ENCODE peak calls at places on chromosome 6, in seven cellular contexts. G, F, Q, B, H, N and R are unnamed samples.
A peak's percentile ranks its signal among the peaks of the same experiment; 100 is the strongest.

GRCh38 chr6:11246722-11247121 is 14.3 kb upstream of the NEDD9 start:
- DNase-seq in B (no peak), N (no peak), G (no peak), H (no peak), Q (no peak), F (no peak), R (no peak)

GRCh38 chr6:118781897-118782296 is 112.1 kb upstream of the ASF1A start:
- DNase-seq in N (no peak), H (no peak), G (no peak), B (no peak), Q (no peak), F (no peak), R (no peak)

GRCh38 chr6:46862381-46862780 is 59.4 kb downstream of the ADGRF5 start:
- DNase-seq in F (no peak), H (no peak), G (no peak), Q (no peak), B (no peak), N (no peak), R (no peak)

GRCh38 chr6:134402372-134402984 is 84.6 kb upstream of the SGK1 start:
- DNase-seq in B (no peak), H (no peak), N (no peak), F (no peak), G (no peak), Q (no peak), R (no peak)

GRCh38 chr6:106512048-106512957 is 117.0 kb downstream of the RTN4IP1 start:
- DNase-seq in Q (peak; percentile 13), G (peak; percentile 61), N (no peak), B (no peak), F (no peak), H (peak; percentile 68), R (no peak)

GRCh38 chr6:23659125-23659524 is 466.9 kb upstream of the NRSN1 start:
- DNase-seq in B (no peak), N (peak; percentile 9), H (peak; percentile 16), Q (no peak), G (peak; percentile 52), F (no peak), R (peak; percentile 2)

GRCh38 chr6:101614774-101615173 is 221.3 kb downstream of the GRIK2 start:
- DNase-seq in Q (no peak), F (peak; percentile 85), B (no peak), G (no peak), N (peak; percentile 61), H (no peak), R (peak; percentile 80)

GRCh38 chr6:30804333-30804732 is 60.0 kb upstream of the IER3 start:
- DNase-seq in H (no peak), G (no peak), F (no peak), Q (no peak), N (no peak), B (no peak), R (no peak)

GRCh38 chr6:3359091-3359752 is 97.6 kb downstream of the SLC22A23 start:
- DNase-seq in B (no peak), F (no peak), H (no peak), N (no peak), Q (no peak), G (no peak), R (no peak)

GRCh38 chr6:2938632-2939083 is 32.7 kb downstream of the SERPINB6 start:
- DNase-seq in N (no peak), H (peak; percentile 90), Q (peak; percentile 11), B (no peak), F (peak; percentile 86), G (no peak), R (no peak)

GRCh38 chr6:41059569-41059968 is 6.6 kb downstream of the APOBEC2 start:
- DNase-seq in B (no peak), H (no peak), F (no peak), N (no peak), Q (no peak), G (no peak), R (no peak)

GRCh38 chr6:2492686-2493523 is 247.5 kb upstream of the GMDS start:
- DNase-seq in Q (no peak), B (no peak), N (no peak), G (no peak), F (no peak), H (no peak), R (no peak)

GRCh38 chr6:131059486-131059885 is 3.6 kb downstream of the EPB41L2 start:
- DNase-seq in G (no peak), H (no peak), B (no peak), F (no peak), Q (no peak), N (no peak), R (no peak)

GRCh38 chr6:131061771-131062160 is 1.3 kb downstream of the EPB41L2 start:
- DNase-seq in B (no peak), F (no peak), N (no peak), Q (no peak), G (no peak), H (no peak), R (no peak)

GRCh38 chr6:131060311-131060710 is 2.7 kb downstream of the EPB41L2 start:
- DNase-seq in H (no peak), Q (no peak), N (no peak), F (no peak), G (no peak), B (no peak), R (no peak)

GRCh38 chr6:131061041-131061770 is 1.8 kb downstream of the EPB41L2 start:
- DNase-seq in F (no peak), H (peak; percentile 52), N (no peak), Q (no peak), G (no peak), B (no peak), R (no peak)

DNA sequence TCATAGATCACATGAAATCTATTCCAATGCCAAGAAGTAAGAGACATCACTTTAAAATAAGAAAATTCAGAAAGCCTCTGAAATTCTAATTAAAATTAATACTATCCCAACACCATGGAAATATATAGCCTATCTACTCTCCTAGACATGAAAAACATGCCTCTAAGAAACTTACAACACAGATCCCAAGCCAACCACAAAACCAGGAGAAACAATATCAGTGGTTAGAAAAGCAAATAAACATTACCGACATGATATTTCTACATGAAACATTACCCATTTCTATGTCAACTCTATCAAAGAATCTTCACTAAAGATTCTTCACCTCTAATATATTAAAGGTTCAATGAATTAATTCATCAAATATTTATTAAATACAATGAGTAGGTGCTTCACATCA is 4.8 kb downstream of the EPB41L2 start:
- DNase-seq in N (no peak), G (no peak), H (no peak), Q (no peak), F (no peak), B (no peak), R (no peak)
- TF ChIP-seq YY1 in N (no peak), G (no peak), H (no peak), Q (no peak), F (no peak), B (no peak), R (no peak)

GRCh38 chr6:123214433-123214832 is 218.4 kb downstream of the CLVS2 start:
- DNase-seq in N (no peak), B (no peak), H (no peak), F (no peak), G (no peak), Q (no peak), R (no peak)

GRCh38 chr6:123211777-123212545 is 215.9 kb downstream of the CLVS2 start:
- DNase-seq in H (no peak), F (no peak), Q (no peak), B (no peak), N (no peak), G (no peak), R (no peak)

GRCh38 chr6:123213921-123214320 is 217.9 kb downstream of the CLVS2 start:
- DNase-seq in H (no peak), B (no peak), N (no peak), F (no peak), G (no peak), Q (no peak), R (no peak)

GRCh38 chr6:123210645-123211044 is 214.6 kb downstream of the CLVS2 start:
- DNase-seq in H (no peak), B (no peak), Q (no peak), G (no peak), N (no peak), F (no peak), R (no peak)

DNA sequence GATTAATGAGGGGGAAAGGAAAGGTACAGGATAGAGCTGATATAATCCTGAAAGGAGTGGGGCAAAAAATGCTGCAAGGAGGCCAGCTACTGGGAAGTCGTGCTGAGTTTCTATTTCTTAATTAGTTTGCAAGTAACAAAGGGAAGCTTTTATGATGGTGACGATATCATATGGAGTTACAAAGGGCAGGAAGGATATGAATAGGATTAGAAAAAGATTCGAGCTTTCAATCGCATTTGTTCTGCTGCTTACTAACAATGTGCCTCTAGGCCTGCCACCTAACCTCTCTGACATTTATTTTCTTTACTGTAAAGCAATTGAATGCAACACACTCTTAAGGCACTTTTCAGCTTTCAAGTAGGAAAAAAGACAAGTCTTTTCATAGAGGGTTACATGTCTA is 219.2 kb downstream of the CLVS2 start:
- DNase-seq in B (no peak), F (no peak), Q (no peak), G (no peak), N (no peak), H (no peak), R (no peak)
- H3K9ac ChIP-seq in B (no peak overlapping the region), F (no peak overlapping the region), Q (no peak overlapping the region), G (no peak overlapping the region), N (no peak overlapping the region), H (no peak overlapping the region), R (no peak overlapping the region)

GRCh38 chr6:17091122-17091521 is 10.7 kb upstream of the STMND1 start:
- DNase-seq in H (no peak), F (no peak), G (no peak), Q (no peak), N (no peak), B (no peak), R (no peak)

GRCh38 chr6:17096657-17097056 is 5.2 kb upstream of the STMND1 start:
- DNase-seq in N (no peak), Q (no peak), F (no peak), B (no peak), H (peak; percentile 74), G (no peak), R (no peak)

GRCh38 chr6:17096076-17096475 is 5.8 kb upstream of the STMND1 start:
- DNase-seq in Q (no peak), N (no peak), H (peak; percentile 44), B (no peak), F (no peak), G (no peak), R (no peak)

GRCh38 chr6:17098007-17098406 is 3.8 kb upstream of the STMND1 start:
- DNase-seq in F (no peak), H (no peak), N (no peak), G (no peak), Q (no peak), B (no peak), R (no peak)

GRCh38 chr6:17093692-17094091 is 8.2 kb upstream of the STMND1 start:
- DNase-seq in F (no peak), G (peak; percentile 16), N (no peak), B (no peak), H (no peak), Q (no peak), R (no peak)
- TF ChIP-seq YY1 in F (no peak), G (no peak), N (no peak), B (no peak), H (no peak), Q (no peak), R (no peak)

DNA sequence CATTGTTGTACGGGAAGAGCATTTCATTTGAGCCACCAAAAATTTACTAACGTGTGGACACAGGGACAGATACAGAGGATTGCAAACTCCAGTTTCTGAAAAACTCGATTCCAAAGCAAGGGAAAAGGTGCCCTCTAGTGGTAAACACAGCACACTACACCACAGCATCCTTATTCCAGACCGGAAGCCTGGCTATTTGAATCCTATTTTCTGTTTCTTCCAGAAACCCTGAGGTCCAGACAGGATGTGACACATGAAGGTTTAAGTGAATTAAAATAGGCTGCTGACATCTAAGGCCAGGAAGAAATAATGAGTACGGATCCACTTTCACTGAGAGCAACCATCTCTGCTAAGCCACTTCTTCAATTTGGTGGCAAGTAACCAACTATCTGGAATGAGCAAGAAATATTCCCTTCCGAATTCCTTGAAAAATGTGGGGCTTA is 31.8 kb upstream of the GMPR start:
- DNase-seq in Q (peak; percentile 79), H (peak; percentile 50), F (peak; percentile 37), B (no peak), G (peak; percentile 80), N (no peak), R (no peak)
- H3K9ac ChIP-seq in Q (no peak overlapping the region), H (no peak overlapping the region), F (no peak overlapping the region), B (no peak overlapping the region), G (no peak overlapping the region), N (no peak overlapping the region), R (no peak overlapping the region)